ENCODE peak calls at places on chromosomes 6 and 20, in eight cellular contexts. C, I, N, B, M, Y, R and J are unnamed samples.

GRCh38 chr20:535958-536357 is 7.6 kb downstream of the CSNK2A1 start:
- DNase-seq in C (peak; percentile 33), I (peak; percentile 23), N (no peak), B (no peak), M (no peak), Y (no peak), R (no peak), J (peak; percentile 33)

GRCh38 chr6:10412948-10413849 is 1.7 kb downstream of the TFAP2A start:
- DNase-seq in C (no peak), I (peak; percentile 51), N (peak; percentile 77), B (no peak), M (no peak), Y (no peak), R (peak; percentile 92), J (peak; percentile 36)

GRCh38 chr6:71412559-71412958 is 123.9 kb downstream of the OGFRL1 start:
- DNase-seq in C (no peak), I (no peak), N (no peak), B (no peak), M (no peak), Y (no peak), R (no peak), J (no peak)

GRCh38 chr6:52020961-52021570 is 66.3 kb downstream of the PKHD1 start:
- DNase-seq in C (peak; percentile 3), I (no peak), N (no peak), B (no peak), M (no peak), Y (no peak), R (no peak), J (no peak)

GRCh38 chr6:38806833-38807232 is 91.7 kb downstream of the DNAH8 start:
- DNase-seq in C (no peak), I (no peak), N (no peak), B (no peak), M (no peak), Y (no peak), R (no peak), J (no peak)

GRCh38 chr6:99434702-99435530 is 9.8 kb upstream of the PNISR start:
- DNase-seq in C (peak; percentile 30), I (no peak), N (no peak), B (no peak), M (no peak), Y (no peak), R (no peak), J (no peak)

GRCh38 chr6:28980797-28981390 is 24.2 kb downstream of the ZNF311 start:
- DNase-seq in C (peak; percentile 79), I (peak; percentile 25), N (no peak), B (no peak), M (peak; percentile 65), Y (peak; percentile 57), R (no peak), J (peak; percentile 56)

GRCh38 chr6:125216015-125216414 is 62.4 kb downstream of the TPD52L1 start:
- DNase-seq in C (no peak), I (no peak), N (no peak), B (no peak), M (no peak), Y (no peak), R (no peak), J (no peak)

GRCh38 chr20:50472693-50473610 is 37.2 kb upstream of the PTPN1 start:
- DNase-seq in C (no peak), I (no peak), N (no peak), B (no peak), M (peak; percentile 56), Y (no peak), R (no peak), J (no peak)

GRCh38 chr20:59184880-59185447 is 21.3 kb downstream of the ZNF831 start:
- DNase-seq in C (no peak), I (no peak), N (no peak), B (no peak), M (no peak), Y (no peak), R (no peak), J (no peak)

GRCh38 chr20:24698706-24699206 is 229.3 kb downstream of the SYNDIG1 start:
- DNase-seq in C (no peak), I (no peak), N (peak; percentile 17), B (no peak), M (no peak), Y (no peak), R (no peak), J (no peak)

GRCh38 chr6:100376103-100376502 is 88.6 kb downstream of the SIM1 start:
- DNase-seq in C (no peak), I (no peak), N (no peak), B (no peak), M (no peak), Y (no peak), R (no peak), J (no peak)

GRCh38 chr20:62723351-62723750 is 14.7 kb downstream of the NTSR1 start:
- DNase-seq in C (peak; percentile 72), I (peak; percentile 61), N (no peak), B (peak; percentile 19), M (no peak), Y (no peak), R (no peak), J (peak; percentile 59)

GRCh38 chr6:169556758-169557505 is 144.9 kb downstream of the WDR27 start:
- DNase-seq in C (no peak), I (no peak), N (no peak), B (no peak), M (no peak), Y (no peak), R (no peak), J (peak; percentile 50)

GRCh38 chr20:10922521-10922920 is 248.7 kb upstream of the JAG1 start:
- DNase-seq in C (no peak), I (no peak), N (no peak), B (no peak), M (no peak), Y (no peak), R (no peak), J (no peak)

GRCh38 chr20:60465993-60466682 is 507.9 kb downstream of the CDH26 start:
- DNase-seq in C (no peak), I (no peak), N (no peak), B (no peak), M (no peak), Y (no peak), R (no peak), J (no peak)

GRCh38 chr6:129661478-129662405 is 48.2 kb downstream of the ARHGAP18 start:
- DNase-seq in C (no peak), I (no peak), N (no peak), B (no peak), M (no peak), Y (no peak), R (no peak), J (no peak)

GRCh38 chr6:109024784-109025183 is 69.9 kb downstream of the SESN1 start:
- DNase-seq in C (no peak), I (no peak), N (no peak), B (no peak), M (no peak), Y (no peak), R (no peak), J (no peak)

DNA sequence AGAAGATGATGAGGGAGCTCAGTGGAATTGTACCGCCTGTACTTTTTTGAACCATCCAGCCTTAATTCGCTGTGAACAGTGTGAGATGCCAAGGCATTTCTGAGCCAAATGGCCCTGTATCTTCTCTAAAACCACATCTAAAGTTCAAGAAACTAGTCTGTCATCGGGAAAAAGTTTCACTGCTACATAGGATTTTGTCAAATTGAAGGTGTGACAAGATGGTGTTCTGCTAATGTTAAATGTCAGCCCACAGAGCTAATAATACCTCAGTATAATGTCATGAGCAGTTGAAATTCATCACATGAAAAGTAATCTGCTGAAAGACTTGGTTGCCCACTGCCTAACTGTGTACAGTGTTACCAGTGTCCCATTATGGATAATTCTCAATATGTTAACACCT is 9.6 kb downstream of the SUMO4 start:
- DNase-seq in C (no peak), I (no peak), N (no peak), B (no peak), M (no peak), Y (no peak), R (no peak), J (no peak)
- H3K27ac ChIP-seq in C (no peak overlapping the region), I (no peak overlapping the region), N (no peak overlapping the region), B (no peak overlapping the region), M (no peak overlapping the region), Y (no peak overlapping the region), R (no peak overlapping the region), J (no peak overlapping the region)

DNA sequence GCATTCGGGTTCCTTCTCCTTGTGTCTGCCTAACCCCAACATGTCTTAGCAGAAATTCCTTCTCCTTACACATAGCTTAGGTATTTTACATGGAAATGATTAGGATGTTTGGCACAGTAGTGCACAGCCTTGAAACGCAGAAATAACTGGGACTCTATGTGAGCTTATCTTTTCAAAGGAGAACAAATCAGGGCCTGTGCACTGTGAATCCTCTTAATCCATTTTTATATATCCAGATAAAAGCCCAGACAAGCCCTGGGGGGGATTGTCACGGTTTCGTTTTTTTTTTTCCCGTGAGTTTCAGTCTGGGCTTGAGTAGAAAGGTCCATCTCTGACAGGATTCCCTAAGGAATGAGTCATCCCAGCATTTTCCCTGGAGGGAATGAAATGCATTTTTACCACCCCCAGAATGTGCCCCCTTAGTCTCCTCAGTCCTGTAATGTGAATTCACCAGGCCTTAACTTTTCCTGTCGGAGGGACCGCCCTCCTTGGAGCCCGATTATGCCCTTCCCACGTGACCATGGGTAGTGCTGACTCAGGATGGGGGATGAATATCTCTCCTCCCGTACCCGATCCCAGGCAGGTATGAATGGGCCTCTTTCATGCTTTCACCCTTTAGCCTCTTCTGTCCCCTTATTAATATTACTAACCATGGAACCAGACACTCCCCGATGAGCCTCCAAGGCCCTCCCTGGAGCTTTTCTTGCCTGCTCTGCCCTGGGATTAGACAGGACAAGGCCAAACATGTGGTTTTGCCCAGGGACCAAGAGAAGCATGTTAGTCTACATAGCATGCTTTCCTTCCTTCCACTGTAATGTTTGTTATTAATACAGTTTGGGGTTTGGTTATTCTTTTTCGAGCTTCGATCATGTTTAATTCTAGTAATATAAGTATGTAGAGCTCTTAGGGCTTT is 23.9 kb upstream of the NAA20 start:
- DNase-seq in C (peak; percentile 95), I (peak; percentile 58), N (no peak), B (no peak), M (no peak), Y (no peak), R (peak; percentile 52), J (no peak)
- H3K27ac ChIP-seq in C (peak overlapping the region; percentile 93), I (peak overlapping the region; percentile 60), N (peak overlapping the region; percentile 58), B (peak overlapping the region; percentile 84), M (peak overlapping the region; percentile 45), Y (no peak overlapping the region), R (peak overlapping the region; percentile 59), J (peak overlapping the region; percentile 65)

GRCh38 chr20:53792946-53793536 is 199.4 kb upstream of the ZNF217 start:
- DNase-seq in C (no peak), I (no peak), N (no peak), B (no peak), M (no peak), Y (no peak), R (no peak), J (no peak)
- H3K27ac ChIP-seq in C (no peak overlapping the region), I (no peak overlapping the region), N (no peak overlapping the region), B (no peak overlapping the region), M (no peak overlapping the region), Y (no peak overlapping the region), R (peak overlapping the region; percentile 5), J (no peak overlapping the region)

DNA sequence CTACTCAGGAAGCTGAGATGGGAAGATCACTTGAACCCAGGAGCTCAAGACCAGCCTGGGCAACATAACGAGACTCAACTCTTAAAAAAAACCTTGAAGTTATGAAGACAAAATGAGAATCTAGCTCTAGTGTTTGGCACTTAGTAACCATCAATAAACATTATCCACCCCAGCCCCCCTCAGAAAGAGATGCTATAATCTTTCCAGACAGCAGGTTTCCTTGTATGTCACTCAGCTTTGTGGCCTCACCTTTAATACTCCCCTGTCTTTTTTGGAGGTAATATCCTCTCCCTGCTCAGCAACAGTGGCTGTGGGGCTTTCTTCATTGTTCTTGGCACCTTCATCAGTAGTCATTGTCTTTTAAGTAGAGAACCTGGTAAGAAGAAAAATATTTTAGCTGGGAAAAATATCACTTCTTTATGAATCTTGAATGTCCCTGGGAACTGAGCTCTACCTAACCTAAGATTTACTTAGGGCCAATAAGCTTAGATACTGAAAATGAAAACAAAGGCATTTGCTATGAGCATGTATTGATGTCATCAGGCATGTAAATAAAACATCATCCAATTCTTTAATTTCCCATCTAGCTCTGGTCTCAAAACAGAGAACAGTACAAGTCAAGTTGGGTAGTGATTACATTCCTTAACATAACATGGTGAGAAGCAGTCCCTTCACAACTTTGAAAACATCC is 46.1 kb downstream of the FKBP5 start:
- DNase-seq in C (no peak), I (no peak), N (no peak), B (no peak), M (no peak), Y (no peak), R (no peak), J (no peak)
- H3K27ac ChIP-seq in C (no peak overlapping the region), I (no peak overlapping the region), N (no peak overlapping the region), B (no peak overlapping the region), M (no peak overlapping the region), Y (no peak overlapping the region), R (no peak overlapping the region), J (no peak overlapping the region)